ENCODE peak calls at places on chromosomes 16 and 17, in eight cellular contexts. O, P, N, Y, A, W, I and S are unnamed samples.

GRCh38 chr17:8225813-8226535 is 15.6 kb upstream of the AURKB start:
- DNase-seq in O (peak), P (no peak), N (peak), Y (peak), A (peak), W (peak), I (peak), S (no peak)

GRCh38 chr16:53817117-53817516 is 113.2 kb downstream of the FTO start:
- DNase-seq in O (no peak), P (peak), N (no peak), Y (no peak), A (no peak), W (peak), I (no peak), S (no peak)

GRCh38 chr17:38578229-38578628 is 27.5 kb downstream of the SRCIN1 start:
- DNase-seq in O (no peak), P (no peak), N (no peak), Y (no peak), A (no peak), W (peak), I (no peak), S (no peak)

GRCh38 chr16:57058291-57058861 is 34.0 kb upstream of the CPNE2 start:
- DNase-seq in O (no peak), P (no peak), N (no peak), Y (no peak), A (no peak), W (no peak), I (no peak), S (no peak)

GRCh38 chr17:9895923-9896322 is 9.1 kb downstream of the RCVRN start:
- DNase-seq in O (no peak), P (no peak), N (no peak), Y (no peak), A (no peak), W (no peak), I (no peak), S (no peak)

GRCh38 chr17:59111539-59111938 is 4.9 kb upstream of the TRIM37 start:
- DNase-seq in O (no peak), P (no peak), N (no peak), Y (no peak), A (no peak), W (no peak), I (no peak), S (no peak)

GRCh38 chr17:75476752-75477492 is 20.5 kb downstream of the TMEM94 start:
- DNase-seq in O (no peak), P (no peak), N (no peak), Y (no peak), A (no peak), W (no peak), I (no peak), S (no peak)

GRCh38 chr16:83878838-83879237 is 20.1 kb upstream of the MLYCD start:
- DNase-seq in O (peak), P (no peak), N (no peak), Y (no peak), A (no peak), W (peak), I (no peak), S (no peak)

GRCh38 chr17:10716218-10716617 is 13.6 kb downstream of the TMEM220 start:
- DNase-seq in O (no peak), P (no peak), N (no peak), Y (no peak), A (no peak), W (no peak), I (no peak), S (no peak)

GRCh38 chr17:6491071-6491700 is 46.9 kb downstream of the PIMREG start:
- DNase-seq in O (no peak), P (peak), N (no peak), Y (no peak), A (no peak), W (no peak), I (peak), S (no peak)

GRCh38 chr17:80455328-80455710 is 21.1 kb downstream of the NPTX1 start:
- DNase-seq in O (peak), P (peak), N (peak), Y (no peak), A (no peak), W (peak), I (peak), S (no peak)

GRCh38 chr17:32960815-32961214 is 30.8 kb upstream of the SPACA3 start:
- DNase-seq in O (no peak), P (no peak), N (no peak), Y (no peak), A (no peak), W (peak), I (no peak), S (no peak)

GRCh38 chr16:10594312-10594950 is 14.0 kb upstream of the EMP2 start:
- DNase-seq in O (no peak), P (no peak), N (peak), Y (no peak), A (no peak), W (no peak), I (peak), S (no peak)

GRCh38 chr16:48446534-48446920 is 61.3 kb upstream of the SIAH1 start:
- DNase-seq in O (no peak), P (no peak), N (no peak), Y (no peak), A (no peak), W (no peak), I (no peak), S (no peak)

GRCh38 chr17:63917646-63918045 is 993 bp downstream of the GH1 start:
- DNase-seq in O (no peak), P (peak), N (no peak), Y (no peak), A (no peak), W (no peak), I (no peak), S (no peak)

GRCh38 chr17:1197379-1197778 is 17.6 kb upstream of the ABR start:
- DNase-seq in O (no peak), P (no peak), N (no peak), Y (no peak), A (no peak), W (no peak), I (no peak), S (no peak)

GRCh38 chr17:46770818-46771600 is 47.5 kb downstream of the WNT3 start:
- DNase-seq in O (no peak), P (peak), N (no peak), Y (no peak), A (no peak), W (peak), I (peak), S (no peak)

GRCh38 chr17:8875957-8876356 is 8.5 kb upstream of the PIK3R6 start:
- DNase-seq in O (no peak), P (no peak), N (no peak), Y (no peak), A (no peak), W (peak), I (no peak), S (no peak)

GRCh38 chr16:1053700-1054368 is 18.7 kb upstream of the SSTR5 start:
- DNase-seq in O (no peak), P (no peak), N (no peak), Y (no peak), A (no peak), W (no peak), I (no peak), S (no peak)

GRCh38 chr17:55266051-55266957 is 1.5 kb downstream of the HLF start:
- DNase-seq in O (no peak), P (no peak), N (no peak), Y (no peak), A (peak), W (no peak), I (no peak), S (no peak)

GRCh38 chr16:30649725-30650368 is 913 bp upstream of the PRR14 start:
- DNase-seq in O (no peak), P (peak), N (peak), Y (no peak), A (no peak), W (no peak), I (no peak), S (no peak)

GRCh38 chr16:88927661-88928060 is 49.3 kb downstream of the CBFA2T3 start:
- DNase-seq in O (no peak), P (no peak), N (no peak), Y (no peak), A (no peak), W (no peak), I (no peak), S (no peak)

GRCh38 chr17:37702605-37703004 is 42.3 kb downstream of the HNF1B start:
- DNase-seq in O (no peak), P (no peak), N (no peak), Y (no peak), A (no peak), W (peak), I (peak), S (no peak)

GRCh38 chr16:9013508-9013864 is 49.8 kb upstream of the USP7 start:
- DNase-seq in O (no peak), P (no peak), N (no peak), Y (no peak), A (no peak), W (no peak), I (no peak), S (no peak)

GRCh38 chr16:80012586-80012985 is 412.0 kb upstream of the MAF start:
- DNase-seq in O (no peak), P (no peak), N (no peak), Y (no peak), A (no peak), W (no peak), I (no peak), S (no peak)

GRCh38 chr16:85363427-85363826 is 249.7 kb upstream of the GSE1 start:
- DNase-seq in O (no peak), P (no peak), N (no peak), Y (no peak), A (no peak), W (no peak), I (no peak), S (no peak)